ENCODE peak calls at places on chromosomes 6 and 20, in seven cellular contexts. R is dermis microvascular lymphatic vessel endothelial cell, J is T-helper 2 cell, T is ACHN, H is upper lobe of right lung, C is nephron progenitor cell, K is progenitor cell of endocrine pancreas. Y is an unnamed sample.

GRCh38 chr20:23425129-23425528 is 3.8 kb upstream of the NAPB start:
- DNase-seq in J (no peak), C (no peak), T (no peak), H (no peak), K (no peak), R (no peak), Y (no peak)

GRCh38 chr6:45431314-45432058 is 53.8 kb upstream of the SUPT3H start:
- DNase-seq in R (no peak), H (no peak), T (no peak), J (no peak), C (no peak), K (no peak), Y (no peak)

GRCh38 chr6:36920546-36920945 is 34.0 kb upstream of the PI16 start:
- DNase-seq in K (no peak), T (no peak), J (no peak), H (no peak), R (no peak), C (no peak), Y (no peak)

GRCh38 chr6:161434331-161434730 is 160.5 kb upstream of the AGPAT4 start:
- DNase-seq in C (no peak), K (no peak), R (no peak), J (no peak), H (no peak), T (peak), Y (no peak)

GRCh38 chr6:120354452-120355098 is 979.7 kb downstream of the TBC1D32 start:
- DNase-seq in C (no peak), R (no peak), K (no peak), J (peak), T (no peak), H (no peak), Y (no peak)

GRCh38 chr20:10558635-10559187 is 115.1 kb downstream of the JAG1 start:
- DNase-seq in T (no peak), J (peak), C (no peak), R (peak), H (no peak), K (no peak), Y (no peak)

GRCh38 chr6:167005350-167006159 is 6.4 kb downstream of the CEP43 start:
- DNase-seq in J (no peak), C (no peak), R (no peak), K (no peak), H (no peak), T (no peak), Y (peak)

GRCh38 chr6:89187504-89187903 is 29.7 kb downstream of the GABRR1 start:
- DNase-seq in J (no peak), T (no peak), C (no peak), K (no peak), H (no peak), R (no peak), Y (no peak)

GRCh38 chr6:79170915-79171314 is 63.6 kb downstream of the HMGN3 start:
- DNase-seq in H (no peak), J (no peak), C (no peak), T (peak), K (no peak), R (peak), Y (no peak)

GRCh38 chr6:2790588-2790987 is 25.4 kb downstream of the WRNIP1 start:
- DNase-seq in C (no peak), H (no peak), J (no peak), R (no peak), K (no peak), T (peak), Y (no peak)

GRCh38 chr20:9112541-9113515 is 43.9 kb downstream of the PLCB4 start:
- DNase-seq in T (peak), C (no peak), K (no peak), J (no peak), R (no peak), H (no peak), Y (no peak)

GRCh38 chr20:7499201-7499600 is 441.1 kb downstream of the HAO1 start:
- DNase-seq in J (no peak), R (no peak), T (no peak), H (no peak), K (no peak), C (no peak), Y (no peak)

GRCh38 chr20:25567286-25567685 is 18.0 kb downstream of the NINL start:
- DNase-seq in J (no peak), T (no peak), R (no peak), K (no peak), H (no peak), C (no peak), Y (no peak)

GRCh38 chr20:47607208-47607613 is 105.5 kb downstream of the NCOA3 start:
- DNase-seq in R (peak), T (no peak), H (no peak), K (no peak), J (peak), C (no peak), Y (no peak)

GRCh38 chr6:128500017-128500416 is 20.4 kb downstream of the PTPRK start:
- DNase-seq in K (no peak), H (no peak), T (no peak), R (no peak), J (no peak), C (no peak), Y (no peak)

GRCh38 chr6:17179246-17180073 is 77.6 kb downstream of the STMND1 start:
- DNase-seq in J (no peak), R (no peak), C (no peak), T (no peak), H (no peak), K (no peak), Y (no peak)

GRCh38 chr20:24153101-24154040 is 164.8 kb upstream of the GGTLC1 start:
- DNase-seq in T (no peak), J (no peak), H (no peak), R (no peak), C (no peak), K (no peak), Y (no peak)

GRCh38 chr6:152124432-152125074 is 317.1 kb downstream of the ESR1 start:
- DNase-seq in C (no peak), T (peak), J (peak), R (peak), H (no peak), K (no peak), Y (no peak)

GRCh38 chr6:154914288-154914687 is 80.8 kb upstream of the TIAM2 start:
- DNase-seq in H (no peak), T (no peak), K (no peak), J (no peak), C (no peak), R (peak), Y (no peak)

GRCh38 chr6:30914854-30915590 is 984 bp downstream of the VARS2 start:
- DNase-seq in R (no peak), T (no peak), H (no peak), J (no peak), K (no peak), C (no peak), Y (no peak)

GRCh38 chr20:1804554-1804956 is 90.7 kb upstream of the SIRPA start:
- DNase-seq in R (no peak), J (no peak), H (no peak), C (no peak), T (no peak), K (no peak), Y (no peak)

GRCh38 chr6:81985191-81985590 is 232.7 kb upstream of the TENT5A start:
- DNase-seq in R (no peak), J (no peak), T (no peak), K (no peak), C (no peak), H (no peak), Y (no peak)

GRCh38 chr6:87541726-87542125 is 48.1 kb downstream of the RARS2 start:
- DNase-seq in J (no peak), R (no peak), K (no peak), T (no peak), H (no peak), C (no peak), Y (no peak)

GRCh38 chr6:155050311-155050710 is 55.2 kb downstream of the TIAM2 start:
- DNase-seq in R (peak), K (no peak), C (no peak), J (peak), H (no peak), T (no peak), Y (no peak)

GRCh38 chr6:44221961-44222335 is 1.4 kb upstream of the SLC29A1 start:
- DNase-seq in J (no peak), H (no peak), K (no peak), R (peak), C (no peak), T (no peak), Y (no peak)

GRCh38 chr20:34861386-34862084 is 11.1 kb downstream of the GGT7 start:
- DNase-seq in C (no peak), T (no peak), R (no peak), H (peak), K (no peak), J (no peak), Y (peak)

GRCh38 chr6:30007132-30007764 is 53.8 kb upstream of the POLR1H start:
- DNase-seq in C (peak), H (peak), J (no peak), R (no peak), T (no peak), K (no peak), Y (peak)